ENCODE peak calls at places on chromosomes 1 and 21, in ten cellular contexts. L is stomach; R is uterus; O is aorta; H is tibial nerve; G is PC-9; A is CD4-positive, alpha-beta T cell; Z is body of pancreas; N is A549; U is ovary. J is an unnamed sample. For H3K9me3, the result is how much of the 10 kb centered on the place peaks cover.

GRCh38 chr1:154937988-154938386 is 1.5 kb upstream of the PMVK start:
- DNase-seq in L (no peak), R (no peak), O (no peak), H (no peak), G (no peak), A (no peak), Z (no peak), N (no peak), U (no peak), J (no peak)

GRCh38 chr1:15411593-15412487 is 2.2 kb downstream of the EFHD2 start:
- DNase-seq in L (peak), R (no peak), O (no peak), H (no peak), G (peak), A (no peak), Z (peak), N (no peak), U (no peak), J (no peak)

GRCh38 chr1:153565529-153566374 is at the start of gene S100A2:
- DNase-seq in L (peak), R (peak), O (peak), H (no peak), G (peak), A (peak), Z (no peak), N (peak), U (peak), J (no peak)

GRCh38 chr21:16533692-16534407 is 804.1 kb downstream of the USP25 start:
- DNase-seq in L (no peak), R (no peak), O (no peak), H (no peak), G (no peak), A (no peak), Z (no peak), N (no peak), U (no peak), J (no peak)

GRCh38 chr1:185376840-185377635 is 60.0 kb upstream of the IVNS1ABP start:
- DNase-seq in L (no peak), R (no peak), O (no peak), H (no peak), G (peak), A (no peak), Z (no peak), N (peak), U (no peak), J (no peak)

GRCh38 chr1:59967141-59967697 is 40.6 kb upstream of the CYP2J2 start:
- DNase-seq in L (no peak), R (no peak), O (no peak), H (no peak), G (no peak), A (no peak), Z (peak), N (no peak), U (no peak), J (peak)

GRCh38 chr1:202643397-202644218 is 66.6 kb downstream of the SYT2 start:
- DNase-seq in L (no peak), R (no peak), O (no peak), H (no peak), G (no peak), A (no peak), Z (peak), N (no peak), U (no peak), J (no peak)

GRCh38 chr1:214473392-214473791 is 78.0 kb downstream of the PTPN14 start:
- DNase-seq in L (no peak), R (no peak), O (no peak), H (no peak), G (no peak), A (no peak), Z (no peak), N (peak), U (no peak), J (no peak)

GRCh38 chr1:168136709-168137514 is at the start of gene GPR161:
- DNase-seq in L (peak), R (peak), O (peak), H (peak), G (no peak), A (no peak), Z (peak), N (peak), U (peak), J (no peak)

GRCh38 chr21:27070881-27071670 is 104.2 kb upstream of the ADAMTS5 start:
- DNase-seq in L (no peak), R (no peak), O (no peak), H (no peak), G (no peak), A (no peak), Z (no peak), N (no peak), U (no peak), J (no peak)

GRCh38 chr1:27522148-27522859 is 32.3 kb upstream of the WASF2 start:
- DNase-seq in L (peak), R (no peak), O (no peak), H (no peak), G (no peak), A (peak), Z (no peak), N (no peak), U (no peak), J (no peak)

GRCh38 chr1:93414749-93415148 is 33.2 kb upstream of the FNBP1L start:
- DNase-seq in L (no peak), R (no peak), O (no peak), H (no peak), G (no peak), A (no peak), Z (no peak), N (no peak), U (no peak), J (no peak)

GRCh38 chr1:93677729-93678128 is 3.9 kb downstream of the BCAR3 start:
- DNase-seq in L (no peak), R (no peak), O (no peak), H (no peak), G (no peak), A (no peak), Z (no peak), N (no peak), U (no peak), J (no peak)

GRCh38 chr1:163072658-163073057 is 3.5 kb downstream of the RGS4 start:
- DNase-seq in L (no peak), R (no peak), O (no peak), H (no peak), G (no peak), A (no peak), Z (no peak), N (no peak), U (no peak), J (no peak)

GRCh38 chr1:221335161-221336101 is 406.5 kb downstream of the DUSP10 start:
- DNase-seq in L (no peak), R (peak), O (no peak), H (peak), G (peak), A (no peak), Z (peak), N (peak), U (no peak), J (no peak)

GRCh38 chr21:34865922-34866271 is 183.2 kb downstream of the RUNX1 start:
- DNase-seq in L (no peak), R (no peak), O (no peak), H (no peak), G (peak), A (no peak), Z (no peak), N (no peak), U (no peak), J (no peak)

GRCh38 chr1:215052656-215053055 is 29.9 kb upstream of the KCNK2 start:
- DNase-seq in L (no peak), R (no peak), O (no peak), H (no peak), G (no peak), A (no peak), Z (no peak), N (no peak), U (no peak), J (no peak)

GRCh38 chr1:200090252-200091159 is 63.0 kb downstream of the NR5A2 start:
- DNase-seq in L (no peak), R (no peak), O (no peak), H (no peak), G (no peak), A (no peak), Z (no peak), N (peak), U (no peak), J (no peak)

GRCh38 chr1:116255486-116255885 is 117.6 kb upstream of the ATP1A1 start:
- DNase-seq in L (no peak), R (no peak), O (no peak), H (no peak), G (no peak), A (no peak), Z (no peak), N (no peak), U (no peak), J (no peak)

GRCh38 chr1:206839857-206840256 is 25.6 kb upstream of the IL20 start:
- DNase-seq in L (no peak), R (no peak), O (no peak), H (no peak), G (no peak), A (no peak), Z (no peak), N (peak), U (no peak), J (no peak)

GRCh38 chr21:45465611-45466329 is 60.8 kb downstream of the COL18A1 start:
- DNase-seq in L (no peak), R (no peak), O (peak), H (no peak), G (no peak), A (no peak), Z (no peak), N (no peak), U (peak), J (no peak)

GRCh38 chr21:25427828-25428227 is 179.5 kb downstream of the MRPL39 start:
- DNase-seq in L (no peak), R (no peak), O (no peak), H (no peak), G (no peak), A (no peak), Z (no peak), N (no peak), U (no peak), J (no peak)

GRCh38 chr1:67795179-67795916 is 37.9 kb downstream of the GNG12 start:
- DNase-seq in L (no peak), R (no peak), O (no peak), H (no peak), G (no peak), A (no peak), Z (no peak), N (no peak), U (no peak), J (peak)

GRCh38 chr1:200258447-200259375 is 151.1 kb downstream of the ZNF281 start:
- DNase-seq in L (no peak), R (no peak), O (no peak), H (no peak), G (peak), A (no peak), Z (no peak), N (peak), U (no peak), J (peak)

GRCh38 chr1:218347316-218347712 is 2.2 kb downstream of the TGFB2 start:
- DNase-seq in L (no peak), R (peak), O (no peak), H (no peak), G (no peak), A (no peak), Z (peak), N (peak), U (peak), J (no peak)

GRCh38 chr1:225137981-225138380 is 208.5 kb downstream of the DNAH14 start:
- DNase-seq in L (no peak), R (no peak), O (no peak), H (no peak), G (no peak), A (no peak), Z (no peak), N (no peak), U (no peak), J (no peak)

GRCh38 chr1:181126871-181127587 is 38.5 kb downstream of the IER5 start:
- DNase-seq in L (peak), R (no peak), O (no peak), H (no peak), G (peak), A (no peak), Z (peak), N (peak), U (no peak), J (no peak)

GRCh38 chr1:28860332-28861073 is 48.5 kb downstream of the OPRD1 start:
- DNase-seq in L (peak), R (no peak), O (no peak), H (no peak), G (no peak), A (no peak), Z (peak), N (peak), U (no peak), J (no peak)

GRCh38 chr1:172609528-172609927 is 49.4 kb upstream of the FASLG start:
- DNase-seq in L (no peak), R (no peak), O (no peak), H (no peak), G (no peak), A (no peak), Z (no peak), N (peak), U (no peak), J (no peak)

GRCh38 chr1:85321237-85321964 is 45.0 kb upstream of the BCL10 start:
- DNase-seq in L (no peak), R (no peak), O (no peak), H (no peak), G (no peak), A (no peak), Z (no peak), N (no peak), U (no peak), J (no peak)

GRCh38 chr1:83516369-83516768 is 482.6 kb downstream of the TTLL7 start:
- DNase-seq in L (no peak), R (no peak), O (no peak), H (no peak), G (no peak), A (no peak), Z (no peak), N (no peak), U (no peak), J (no peak)

GRCh38 chr21:35394634-35395369 is 345.7 kb upstream of the RUNX1 start:
- DNase-seq in L (no peak), R (no peak), O (no peak), H (no peak), G (no peak), A (no peak), Z (no peak), N (no peak), U (no peak), J (no peak)

GRCh38 chr1:47558601-47559593 is 121.1 kb downstream of the FOXD2 start:
- DNase-seq in L (peak), R (no peak), O (no peak), H (no peak), G (no peak), A (no peak), Z (peak), N (peak), U (no peak), J (no peak)

GRCh38 chr1:65339866-65340483 is 30.6 kb downstream of the DNAJC6 start:
- DNase-seq in L (no peak), R (no peak), O (no peak), H (no peak), G (peak), A (no peak), Z (no peak), N (peak), U (no peak), J (peak)

GRCh38 chr21:25837545-25838263 is 102.9 kb downstream of the GABPA start:
- DNase-seq in L (no peak), R (no peak), O (no peak), H (no peak), G (no peak), A (no peak), Z (no peak), N (no peak), U (no peak), J (no peak)

GRCh38 chr1:231241751-231242150 is 739 bp downstream of the GNPAT start:
- DNase-seq in L (no peak), R (peak), O (no peak), H (no peak), G (no peak), A (no peak), Z (peak), N (no peak), U (no peak), J (no peak)

GRCh38 chr1:246162560-246162959 is 344.5 kb downstream of the SMYD3 start:
- DNase-seq in L (no peak), R (no peak), O (no peak), H (no peak), G (no peak), A (no peak), Z (no peak), N (no peak), U (no peak), J (peak)

GRCh38 chr1:17617787-17618557 is 78.5 kb downstream of the ARHGEF10L start:
- DNase-seq in L (no peak), R (peak), O (peak), H (peak), G (no peak), A (no peak), Z (no peak), N (no peak), U (no peak), J (peak)

GRCh38 chr21:17537299-17537698 is 24.5 kb downstream of the CXADR start:
- DNase-seq in L (no peak), R (no peak), O (no peak), H (no peak), G (peak), A (no peak), Z (no peak), N (peak), U (no peak), J (no peak)

GRCh38 chr1:78089015-78089414 is 43.2 kb downstream of the GIPC2 start:
- DNase-seq in L (no peak), R (no peak), O (no peak), H (no peak), G (no peak), A (no peak), Z (no peak), N (no peak), U (no peak), J (no peak)

GRCh38 chr1:78091215-78091813 is 45.5 kb downstream of the GIPC2 start:
- DNase-seq in L (no peak), R (no peak), O (no peak), H (no peak), G (no peak), A (no peak), Z (no peak), N (no peak), U (no peak), J (no peak)

GRCh38 chr1:78092686-78093085 is 46.9 kb downstream of the GIPC2 start:
- DNase-seq in L (no peak), R (no peak), O (no peak), H (no peak), G (peak), A (no peak), Z (no peak), N (peak), U (no peak), J (no peak)

GRCh38 chr1:78090734-78091133 is 45.0 kb downstream of the GIPC2 start:
- DNase-seq in L (no peak), R (no peak), O (no peak), H (no peak), G (no peak), A (no peak), Z (no peak), N (no peak), U (no peak), J (no peak)

DNA sequence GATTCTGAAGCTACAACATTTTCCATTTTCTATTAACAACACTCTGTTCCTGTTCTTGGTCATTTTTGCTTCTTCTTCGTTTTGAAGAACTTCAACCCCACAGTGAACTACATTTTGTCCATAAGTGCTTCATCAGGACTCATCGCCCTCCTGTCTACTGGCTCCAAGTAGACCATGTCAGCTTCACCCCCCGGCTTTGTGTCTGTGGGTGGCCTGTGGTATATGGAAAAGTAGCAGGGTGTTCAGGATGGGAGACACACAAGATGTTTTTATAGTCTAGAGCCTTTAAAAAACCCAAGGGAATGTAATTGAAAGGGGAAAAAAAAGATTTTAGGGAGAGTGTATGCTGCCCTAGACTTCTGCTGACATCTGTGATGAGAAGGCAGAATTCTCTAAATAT is 46.1 kb downstream of the GIPC2 start:
- DNase-seq in L (no peak), R (no peak), O (no peak), H (no peak), G (no peak), A (no peak), Z (no peak), N (no peak), U (no peak), J (no peak)
- H3K9me3 ChIP-seq in L (under half), R (under half), O (under half), H (under half), G (under half), A (under half), Z (under half), N (under half), U (under half), J (under half)

GRCh38 chr1:81155131-81155530 is 645.6 kb upstream of the ADGRL2 start:
- DNase-seq in L (no peak), R (no peak), O (no peak), H (no peak), G (no peak), A (no peak), Z (no peak), N (no peak), U (no peak), J (no peak)
- H3K9me3 ChIP-seq in L (under half), R (under half), O (under half), H (under half), G (under half), A (under half), Z (under half), N (under half), U (under half), J (under half)

GRCh38 chr1:174324493-174324892 is 123.3 kb upstream of the GPR52 start:
- DNase-seq in L (no peak), R (no peak), O (no peak), H (no peak), G (no peak), A (no peak), Z (no peak), N (no peak), U (no peak), J (no peak)

GRCh38 chr1:174326278-174326677 is 121.5 kb upstream of the GPR52 start:
- DNase-seq in L (no peak), R (no peak), O (no peak), H (no peak), G (no peak), A (no peak), Z (no peak), N (no peak), U (no peak), J (no peak)

GRCh38 chr1:174324939-174325338 is 122.8 kb upstream of the GPR52 start:
- DNase-seq in L (no peak), R (no peak), O (no peak), H (no peak), G (no peak), A (no peak), Z (no peak), N (no peak), U (no peak), J (no peak)

DNA sequence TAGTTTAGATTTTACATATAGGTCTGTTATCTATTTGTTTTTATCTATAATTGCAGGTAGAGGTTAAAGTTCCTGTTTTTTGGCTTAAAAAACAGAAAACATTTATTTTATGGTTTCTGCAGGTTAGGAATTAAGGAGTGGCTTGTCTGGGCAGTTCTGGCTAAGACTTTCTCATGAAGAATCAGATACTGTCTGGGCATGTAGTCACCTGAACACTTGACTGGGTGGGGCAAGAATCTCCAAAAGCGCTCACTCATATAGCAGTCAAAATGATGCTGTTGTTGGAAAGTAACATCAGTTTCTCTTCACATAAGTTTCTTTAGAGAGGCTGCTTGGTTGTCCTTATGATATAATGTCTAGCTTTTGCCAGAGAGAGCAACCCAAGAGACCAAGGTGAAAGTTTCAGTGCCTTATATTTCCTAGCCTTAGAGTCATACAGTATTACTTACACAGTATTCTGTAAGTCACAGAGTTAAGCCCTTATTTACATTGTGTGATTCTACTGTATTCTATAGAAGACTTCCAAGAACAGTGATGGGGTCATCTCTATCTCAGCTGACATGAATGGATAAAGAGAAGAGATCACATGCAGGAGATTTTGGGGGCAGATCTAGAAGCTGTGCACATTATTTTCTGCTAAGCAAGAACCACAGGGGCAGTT is 125.4 kb upstream of the GPR52 start:
- DNase-seq in L (no peak), R (no peak), O (no peak), H (no peak), G (no peak), A (no peak), Z (no peak), N (no peak), U (no peak), J (no peak)
- H3K9me3 ChIP-seq in L (under half), R (under half), O (under half), H (under half), G (under half), A (under half), Z (under half), N (under half), U (under half), J (under half)

GRCh38 chr1:30040081-30041019 is 683.0 kb downstream of the MATN1 start:
- DNase-seq in L (no peak), R (no peak), O (no peak), H (no peak), G (no peak), A (no peak), Z (no peak), N (no peak), U (no peak), J (peak)

GRCh38 chr1:30036666-30037065 is 686.7 kb downstream of the MATN1 start:
- DNase-seq in L (no peak), R (no peak), O (no peak), H (no peak), G (no peak), A (no peak), Z (no peak), N (no peak), U (no peak), J (peak)

GRCh38 chr1:30039354-30040080 is 683.9 kb downstream of the MATN1 start:
- DNase-seq in L (no peak), R (no peak), O (no peak), H (no peak), G (no peak), A (no peak), Z (no peak), N (no peak), U (no peak), J (peak)

GRCh38 chr1:30037251-30038118 is 685.9 kb downstream of the MATN1 start:
- DNase-seq in L (no peak), R (no peak), O (no peak), H (no peak), G (no peak), A (no peak), Z (no peak), N (no peak), U (no peak), J (peak)

GRCh38 chr1:30038134-30039025 is 685.0 kb downstream of the MATN1 start:
- DNase-seq in L (no peak), R (no peak), O (no peak), H (no peak), G (no peak), A (no peak), Z (no peak), N (no peak), U (no peak), J (peak)
- H3K9me3 ChIP-seq in L (under half), R (under half), O (under half), H (under half), G (under half), A (under half), Z (under half), N (under half), U (under half), J (under half)